ENCODE peak calls at places on chromosomes 11 and 22, in seven cellular contexts. C is left lung; L is GM23248; V is PC-9; A is stimulated activated CD4-positive, alpha-beta T cell treated with anti-CD3 and anti-CD28 coated beads, Interleukin-12 subunit alpha, Interleukin-12 subunit beta, amount 100 ng/mL, for 24 hours; I is astrocyte of the spinal cord; M is pancreas. H is an unnamed sample.

GRCh38 chr11:848988-849824 is 6.6 kb downstream of the TSPAN4 start:
- DNase-seq in I (no peak), L (no peak), C (no peak), A (no peak), V (no peak), M (peak; percentile 35), H (no peak)

GRCh38 chr11:72224587-72225410 is at the start of gene INPPL1:
- DNase-seq in V (no peak), L (peak; percentile 77), A (no peak), C (peak; percentile 62), M (peak; percentile 50), I (peak; percentile 31), H (peak; percentile 69)

GRCh38 chr11:68692115-68692514 is 7.8 kb downstream of the GAL start:
- DNase-seq in C (no peak), I (no peak), L (no peak), V (no peak), M (no peak), A (no peak), H (no peak)

GRCh38 chr11:64763804-64764611 is 4.2 kb upstream of the PYGM start:
- DNase-seq in L (no peak), M (no peak), C (peak; percentile 28), A (no peak), V (no peak), I (no peak), H (no peak)

GRCh38 chr11:75734491-75735180 is 17.0 kb downstream of the MOGAT2 start:
- DNase-seq in M (no peak), A (no peak), V (peak; percentile 60), C (no peak), I (no peak), L (no peak), H (no peak)

GRCh38 chr22:46373838-46374662 is 38.5 kb downstream of the TRMU start:
- DNase-seq in L (no peak), C (no peak), V (no peak), I (peak; percentile 9), A (no peak), M (no peak), H (no peak)

GRCh38 chr11:131534611-131535010 is 164.2 kb downstream of the NTM start:
- DNase-seq in I (no peak), C (no peak), V (no peak), M (no peak), L (no peak), A (no peak), H (no peak)

GRCh38 chr22:35970601-35971417 is 57.8 kb downstream of the RBFOX2 start:
- DNase-seq in A (no peak), M (no peak), V (no peak), L (no peak), C (no peak), I (no peak), H (no peak)

GRCh38 chr11:66113132-66113856 is 43.2 kb downstream of the PACS1 start:
- DNase-seq in C (no peak), A (no peak), I (peak; percentile 89), M (no peak), L (peak; percentile 94), V (peak; percentile 90), H (no peak)

GRCh38 chr11:4433852-4434251 is 15.2 kb upstream of the OR52K2 start:
- DNase-seq in L (no peak), V (no peak), M (no peak), C (no peak), A (no peak), I (no peak), H (no peak)

GRCh38 chr11:72293391-72293790 is 49.4 kb upstream of the PHOX2A start:
- DNase-seq in A (no peak), M (no peak), C (no peak), V (no peak), I (no peak), L (no peak), H (no peak)

GRCh38 chr11:96096360-96096759 is 172.5 kb upstream of the MTMR2 start:
- DNase-seq in V (no peak), L (no peak), C (no peak), I (no peak), M (no peak), A (no peak), H (no peak)

GRCh38 chr11:6745465-6746015 is 26.2 kb downstream of the OR2AG2 start:
- DNase-seq in C (no peak), V (no peak), I (no peak), M (no peak), L (no peak), A (no peak), H (no peak)

GRCh38 chr11:8006349-8006977 is 19.3 kb downstream of the EIF3F start:
- DNase-seq in V (peak; percentile 39), L (peak; percentile 84), C (no peak), M (peak; percentile 76), A (no peak), I (peak; percentile 66), H (no peak)

GRCh38 chr22:20223421-20224245 is 44.5 kb downstream of the RTN4R start:
- DNase-seq in C (no peak), V (no peak), I (no peak), A (no peak), M (no peak), L (no peak), H (no peak)

GRCh38 chr11:131481317-131481716 is 110.9 kb downstream of the NTM start:
- DNase-seq in C (no peak), V (no peak), I (no peak), A (no peak), M (no peak), L (no peak), H (no peak)

GRCh38 chr11:3000032-3000961 is 8.2 kb upstream of the NAP1L4 start:
- DNase-seq in I (peak; percentile 83), L (peak; percentile 47), A (no peak), V (no peak), C (peak; percentile 59), M (peak; percentile 79), H (peak; percentile 78)

GRCh38 chr11:22991196-22991595 is 130.9 kb upstream of the CCDC179 start:
- DNase-seq in C (no peak), V (no peak), L (no peak), I (no peak), A (no peak), M (no peak), H (no peak)